ENCODE peak calls at places on chromosomes 2 and 18, in six cellular contexts. E is cardiac fibroblast, I is fibroblast of lung, W is heart right ventricle, D is DND-41, Z is AG10803. C is an unnamed sample.

GRCh38 chr2:42060718-42061619 is 13.1 kb downstream of the PKDCC start:
- DNase-seq in E (no peak), I (peak; percentile 78), W (peak; percentile 61), D (no peak), Z (no peak), C (no peak)

GRCh38 chr2:161208527-161209139 is 48.4 kb downstream of the TANK start:
- DNase-seq in E (peak; percentile 84), I (peak; percentile 74), W (no peak), D (no peak), Z (peak; percentile 71), C (peak; percentile 78)

GRCh38 chr2:28276076-28276618 is 116.5 kb upstream of the FOSL2 start:
- DNase-seq in E (peak; percentile 98), I (peak; percentile 98), W (no peak), D (no peak), Z (peak; percentile 95), C (peak; percentile 99)

GRCh38 chr2:132640116-132640515 is 29.9 kb downstream of the LYPD1 start:
- DNase-seq in E (no peak), I (no peak), W (no peak), D (no peak), Z (peak; percentile 25), C (no peak)

GRCh38 chr18:79988925-79989361 is 580 bp upstream of the TXNL4A start:
- DNase-seq in E (peak; percentile 57), I (peak; percentile 66), W (no peak), D (peak; percentile 35), Z (peak; percentile 62), C (peak; percentile 60)

GRCh38 chr18:22975508-22975907 is 42.4 kb downstream of the RBBP8 start:
- DNase-seq in E (no peak), I (no peak), W (no peak), D (no peak), Z (no peak), C (no peak)

GRCh38 chr2:17593841-17594482 is 53.5 kb downstream of the VSNL1 start:
- DNase-seq in E (no peak), I (peak; percentile 36), W (no peak), D (no peak), Z (no peak), C (peak; percentile 16)

GRCh38 chr2:120576509-120577474 is 158.9 kb upstream of the GLI2 start:
- DNase-seq in E (peak; percentile 34), I (no peak), W (peak; percentile 56), D (no peak), Z (peak; percentile 65), C (no peak)

GRCh38 chr2:20596973-20597867 is 53.7 kb downstream of the HS1BP3 start:
- DNase-seq in E (peak; percentile 92), I (peak; percentile 91), W (peak; percentile 77), D (no peak), Z (no peak), C (peak; percentile 62)
- H3K4me3 ChIP-seq in E (no peak overlapping the region), I (no peak overlapping the region), W (no peak overlapping the region), D (no peak overlapping the region), Z (no peak overlapping the region), C (no peak overlapping the region)

GRCh38 chr2:60976875-60977561 is 40.5 kb upstream of the PEX13 start:
- DNase-seq in E (no peak), I (no peak), W (no peak), D (no peak), Z (no peak), C (no peak)
- H3K4me3 ChIP-seq in E (no peak overlapping the region), I (no peak overlapping the region), W (no peak overlapping the region), D (no peak overlapping the region), Z (no peak overlapping the region), C (no peak overlapping the region)

GRCh38 chr2:11480859-11481258 is 14.9 kb upstream of the E2F6 start:
- DNase-seq in E (no peak), I (no peak), W (no peak), D (no peak), Z (no peak), C (no peak)

GRCh38 chr2:11482473-11483031 is 16.6 kb upstream of the E2F6 start:
- DNase-seq in E (no peak), I (no peak), W (peak; percentile 44), D (no peak), Z (no peak), C (no peak)

GRCh38 chr2:11481789-11482472 is 16.0 kb upstream of the E2F6 start:
- DNase-seq in E (no peak), I (no peak), W (no peak), D (no peak), Z (no peak), C (no peak)

GRCh38 chr2:11480406-11480805 is 14.4 kb upstream of the E2F6 start:
- DNase-seq in E (no peak), I (peak; percentile 29), W (no peak), D (no peak), Z (no peak), C (no peak)

GRCh38 chr2:11481426-11481788 is 15.4 kb upstream of the E2F6 start:
- DNase-seq in E (no peak), I (no peak), W (no peak), D (no peak), Z (no peak), C (no peak)
- H3K4me3 ChIP-seq in E (no peak overlapping the region), I (no peak overlapping the region), W (no peak overlapping the region), D (no peak overlapping the region), Z (no peak overlapping the region), C (no peak overlapping the region)

DNA sequence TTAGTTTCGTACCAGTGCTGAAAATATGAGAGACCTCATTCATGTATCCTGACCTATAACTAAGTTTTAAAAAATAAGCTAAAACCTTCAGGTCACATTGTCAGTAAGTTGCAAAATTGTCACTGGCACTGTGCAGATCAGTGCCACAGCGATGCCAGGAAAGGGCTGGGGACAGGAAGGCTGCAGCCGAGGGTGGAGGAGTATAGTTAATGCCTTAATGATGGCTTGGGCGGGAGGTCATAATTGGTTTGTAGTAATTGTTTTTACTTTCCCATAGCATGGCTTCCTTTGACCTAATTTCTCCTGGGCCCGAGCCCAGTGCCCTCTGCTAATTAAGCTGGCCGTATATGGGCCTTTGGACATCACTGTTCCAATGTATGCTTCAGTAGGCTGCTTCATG is 47.2 kb upstream of the RAB12 start:
- DNase-seq in E (no peak), I (no peak), W (no peak), D (no peak), Z (no peak), C (no peak)
- H3K4me3 ChIP-seq in E (no peak overlapping the region), I (no peak overlapping the region), W (no peak overlapping the region), D (no peak overlapping the region), Z (no peak overlapping the region), C (no peak overlapping the region)

DNA sequence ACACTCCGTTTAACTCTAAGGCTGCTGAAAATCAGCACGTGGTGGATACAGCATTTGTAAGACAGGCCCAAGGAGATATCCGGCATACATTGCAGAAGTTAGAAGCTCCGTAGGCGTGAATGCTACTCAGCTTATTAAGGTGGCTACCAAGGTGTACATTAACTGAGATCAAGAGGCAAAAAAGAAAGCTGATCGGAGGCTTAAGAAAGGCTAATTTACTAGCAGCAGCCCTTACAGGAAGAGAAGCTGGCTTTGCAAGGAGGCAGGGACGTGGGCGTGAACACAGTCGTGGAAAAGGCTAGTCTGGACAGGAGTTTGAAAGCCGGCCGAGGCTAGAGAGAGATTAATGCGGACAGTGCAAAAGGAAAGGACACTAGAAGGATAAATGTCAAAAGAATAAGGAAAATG is 45.7 kb upstream of the SELENOI start:
- DNase-seq in E (peak; percentile 52), I (no peak), W (no peak), D (no peak), Z (peak; percentile 42), C (peak; percentile 56)
- H3K4me3 ChIP-seq in E (peak overlapping the region; percentile 24), I (no peak overlapping the region), W (peak overlapping the region; percentile 57), D (peak overlapping the region; percentile 67), Z (peak overlapping the region; percentile 66), C (peak overlapping the region; percentile 38)

GRCh38 chr18:51193621-51194287 is 3.7 kb downstream of the MEX3C start:
- DNase-seq in E (peak; percentile 64), I (peak; percentile 44), W (no peak), D (no peak), Z (peak; percentile 52), C (peak; percentile 52)
- H3K4me3 ChIP-seq in E (no peak overlapping the region), I (peak overlapping the region; percentile 76), W (no peak overlapping the region), D (peak overlapping the region; percentile 93), Z (peak overlapping the region; percentile 95), C (peak overlapping the region; percentile 22)

DNA sequence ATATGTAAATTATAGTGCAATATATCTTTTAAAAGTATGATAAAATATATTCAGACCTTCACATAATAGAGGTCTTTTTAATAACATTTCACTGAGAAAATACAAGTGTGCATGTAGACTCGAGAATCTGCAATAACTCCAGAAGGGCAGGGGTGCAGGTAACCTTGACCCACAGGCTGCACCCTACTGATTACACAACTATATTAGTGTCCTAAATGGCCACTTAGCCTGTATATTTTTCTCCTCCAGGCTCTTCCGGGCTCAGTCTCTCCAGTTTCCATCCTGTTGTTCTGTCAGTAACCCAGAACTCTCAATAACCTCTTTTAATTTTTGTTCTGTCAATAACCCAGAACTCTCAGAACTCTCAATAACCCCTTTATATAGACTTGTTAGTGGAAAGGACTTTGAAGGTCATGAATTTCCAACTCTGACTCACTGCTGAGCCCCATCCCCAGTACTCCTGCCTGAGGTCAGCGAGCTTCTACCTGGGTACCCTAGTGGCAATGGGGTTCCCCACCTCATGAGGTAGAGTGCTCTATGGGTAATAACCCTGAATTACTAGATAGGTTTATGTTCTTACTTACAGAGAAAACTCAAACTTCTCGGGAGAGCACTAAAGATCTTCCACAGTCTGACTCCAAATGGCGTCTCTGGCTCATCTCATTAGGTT is 8.4 kb upstream of the TTR start:
- DNase-seq in E (no peak), I (no peak), W (no peak), D (no peak), Z (no peak), C (no peak)
- H3K4me3 ChIP-seq in E (no peak overlapping the region), I (no peak overlapping the region), W (no peak overlapping the region), D (no peak overlapping the region), Z (no peak overlapping the region), C (no peak overlapping the region)

GRCh38 chr2:159875083-159875482 is 77.1 kb upstream of the CD302 start:
- DNase-seq in E (no peak), I (no peak), W (no peak), D (no peak), Z (no peak), C (no peak)

GRCh38 chr2:159882069-159882468 is 84.1 kb upstream of the CD302 start:
- DNase-seq in E (no peak), I (no peak), W (no peak), D (no peak), Z (no peak), C (peak; percentile 58)

GRCh38 chr2:159879061-159879604 is 81.1 kb upstream of the CD302 start:
- DNase-seq in E (peak; percentile 66), I (peak; percentile 73), W (no peak), D (no peak), Z (peak; percentile 46), C (peak; percentile 65)

GRCh38 chr2:159880729-159881128 is 82.7 kb upstream of the CD302 start:
- DNase-seq in E (no peak), I (no peak), W (no peak), D (no peak), Z (no peak), C (no peak)
- H3K4me3 ChIP-seq in E (no peak overlapping the region), I (no peak overlapping the region), W (no peak overlapping the region), D (no peak overlapping the region), Z (no peak overlapping the region), C (no peak overlapping the region)

GRCh38 chr2:88760819-88761598 is 69.5 kb downstream of the RPIA start:
- DNase-seq in E (no peak), I (no peak), W (no peak), D (no peak), Z (no peak), C (no peak)

GRCh38 chr2:88765154-88765948 is 73.9 kb downstream of the RPIA start:
- DNase-seq in E (peak; percentile 21), I (peak; percentile 6), W (no peak), D (no peak), Z (peak; percentile 6), C (peak; percentile 10)

GRCh38 chr2:88764141-88764849 is 72.8 kb downstream of the RPIA start:
- DNase-seq in E (no peak), I (no peak), W (no peak), D (no peak), Z (no peak), C (no peak)

GRCh38 chr2:88764850-88765153 is 73.3 kb downstream of the RPIA start:
- DNase-seq in E (no peak), I (no peak), W (no peak), D (no peak), Z (no peak), C (no peak)
- H3K4me3 ChIP-seq in E (no peak overlapping the region), I (no peak overlapping the region), W (peak overlapping the region; percentile 52), D (no peak overlapping the region), Z (no peak overlapping the region), C (no peak overlapping the region)